ENCODE peak calls at places on chromosomes 11 and 22, in four cellular contexts. One of them, this sample, is unnamed.

GRCh38 chr11:116930586-116930985 is 93.2 kb upstream of the APOA1 start:
- DNase-seq in GM12878: no peak
- DNase-seq in GM23338: no peak
- DNase-seq in A549: no peak
- DNase-seq in this sample: no peak

GRCh38 chr11:92830382-92831148 is 138.9 kb upstream of the MTNR1B start:
- DNase-seq in GM23338: no peak
- DNase-seq in GM12878: no peak
- DNase-seq in A549: no peak
- DNase-seq in this sample: no peak

GRCh38 chr22:46788426-46789168 is 26.1 kb downstream of the TBC1D22A start:
- DNase-seq in GM12878: no peak
- DNase-seq in A549: no peak
- DNase-seq in GM23338: no peak
- DNase-seq in this sample: no peak

GRCh38 chr22:34236527-34236926 is 316.3 kb upstream of the LARGE1 start:
- DNase-seq in GM12878: no peak
- DNase-seq in GM23338: no peak
- DNase-seq in A549: no peak
- DNase-seq in this sample: no peak

GRCh38 chr11:34468209-34468841 is 29.6 kb downstream of the CAT start:
- DNase-seq in GM12878: no peak
- DNase-seq in A549: peak; percentile 42
- DNase-seq in GM23338: peak; percentile 68
- DNase-seq in this sample: peak; percentile 40

GRCh38 chr11:11841121-11841604 is 609 bp upstream of the USP47 start:
- DNase-seq in GM23338: peak; percentile 52
- DNase-seq in GM12878: no peak
- DNase-seq in A549: peak; percentile 49
- DNase-seq in this sample: peak; percentile 69

GRCh38 chr22:45602824-45603301 is 68.8 kb upstream of the ATXN10 start:
- DNase-seq in GM12878: no peak
- DNase-seq in GM23338: peak; percentile 83
- DNase-seq in A549: peak; percentile 82
- DNase-seq in this sample: peak; percentile 89

GRCh38 chr11:64281957-64282770 is 2.3 kb downstream of the BAD start:
- DNase-seq in GM23338: no peak
- DNase-seq in A549: no peak
- DNase-seq in GM12878: no peak
- DNase-seq in this sample: no peak

GRCh38 chr11:19164230-19164855 is 37.4 kb downstream of the CSRP3 start:
- DNase-seq in GM12878: no peak
- DNase-seq in GM23338: no peak
- DNase-seq in A549: no peak
- DNase-seq in this sample: no peak

GRCh38 chr11:2893021-2893528 is 7.5 kb upstream of the CDKN1C start:
- DNase-seq in A549: no peak
- DNase-seq in GM12878: no peak
- DNase-seq in GM23338: no peak
- DNase-seq in this sample: no peak

GRCh38 chr11:64036081-64037026 is 623 bp downstream of the FLRT1 start:
- DNase-seq in GM12878: no peak
- DNase-seq in A549: no peak
- DNase-seq in GM23338: peak; percentile 54
- DNase-seq in this sample: peak; percentile 40

GRCh38 chr11:65911682-65912568 is 6.9 kb downstream of the C11orf68 start:
- DNase-seq in GM12878: no peak
- DNase-seq in GM23338: peak; percentile 84
- DNase-seq in A549: peak; percentile 79
- DNase-seq in this sample: peak; percentile 33

GRCh38 chr11:102704841-102705240 is 728 bp downstream of the MMP27 start:
- DNase-seq in GM23338: no peak
- DNase-seq in A549: no peak
- DNase-seq in GM12878: no peak
- DNase-seq in this sample: no peak

GRCh38 chr11:10808553-10809372 is at the start of gene EIF4G2:
- DNase-seq in GM12878: peak; percentile 95
- DNase-seq in A549: peak; percentile 98
- DNase-seq in GM23338: peak; percentile 97
- DNase-seq in this sample: peak; percentile 99

GRCh38 chr11:63564056-63564784 is 1.0 kb upstream of the PLAAT2 start:
- DNase-seq in A549: no peak
- DNase-seq in GM23338: no peak
- DNase-seq in GM12878: peak; percentile 69
- DNase-seq in this sample: no peak

GRCh38 chr22:34055525-34056200 is 135.4 kb upstream of the LARGE1 start:
- DNase-seq in GM12878: no peak
- DNase-seq in A549: peak; percentile 39
- DNase-seq in GM23338: peak; percentile 86
- DNase-seq in this sample: no peak

GRCh38 chr11:3942160-3942955 is 86.9 kb downstream of the STIM1 start:
- DNase-seq in A549: no peak
- DNase-seq in GM12878: no peak
- DNase-seq in GM23338: no peak
- DNase-seq in this sample: peak; percentile 35

GRCh38 chr11:75225794-75226193 is 14.8 kb upstream of the TPBGL start:
- DNase-seq in GM12878: no peak
- DNase-seq in A549: no peak
- DNase-seq in GM23338: no peak
- DNase-seq in this sample: no peak
- TF ChIP-seq JUNB in GM12878: no peak
- TF ChIP-seq JUNB in A549: no peak
- TF ChIP-seq JUNB in GM23338: no peak
- TF ChIP-seq JUNB in this sample: no peak

GRCh38 chr22:38109391-38110000 is 988 bp downstream of the BAIAP2L2 start:
- DNase-seq in GM23338: peak; percentile 30
- DNase-seq in A549: peak; percentile 38
- DNase-seq in GM12878: no peak
- DNase-seq in this sample: no peak

GRCh38 chr22:38106814-38107578 is 3.5 kb downstream of the BAIAP2L2 start:
- DNase-seq in GM23338: no peak
- DNase-seq in A549: no peak
- DNase-seq in GM12878: no peak
- DNase-seq in this sample: no peak

GRCh38 chr22:38110008-38110862 is at the start of gene BAIAP2L2:
- DNase-seq in A549: peak; percentile 78
- DNase-seq in GM23338: peak; percentile 37
- DNase-seq in GM12878: no peak
- DNase-seq in this sample: no peak

GRCh38 chr22:38108561-38109319 is 1.7 kb downstream of the BAIAP2L2 start:
- DNase-seq in A549: no peak
- DNase-seq in GM12878: no peak
- DNase-seq in GM23338: no peak
- DNase-seq in this sample: no peak

DNA sequence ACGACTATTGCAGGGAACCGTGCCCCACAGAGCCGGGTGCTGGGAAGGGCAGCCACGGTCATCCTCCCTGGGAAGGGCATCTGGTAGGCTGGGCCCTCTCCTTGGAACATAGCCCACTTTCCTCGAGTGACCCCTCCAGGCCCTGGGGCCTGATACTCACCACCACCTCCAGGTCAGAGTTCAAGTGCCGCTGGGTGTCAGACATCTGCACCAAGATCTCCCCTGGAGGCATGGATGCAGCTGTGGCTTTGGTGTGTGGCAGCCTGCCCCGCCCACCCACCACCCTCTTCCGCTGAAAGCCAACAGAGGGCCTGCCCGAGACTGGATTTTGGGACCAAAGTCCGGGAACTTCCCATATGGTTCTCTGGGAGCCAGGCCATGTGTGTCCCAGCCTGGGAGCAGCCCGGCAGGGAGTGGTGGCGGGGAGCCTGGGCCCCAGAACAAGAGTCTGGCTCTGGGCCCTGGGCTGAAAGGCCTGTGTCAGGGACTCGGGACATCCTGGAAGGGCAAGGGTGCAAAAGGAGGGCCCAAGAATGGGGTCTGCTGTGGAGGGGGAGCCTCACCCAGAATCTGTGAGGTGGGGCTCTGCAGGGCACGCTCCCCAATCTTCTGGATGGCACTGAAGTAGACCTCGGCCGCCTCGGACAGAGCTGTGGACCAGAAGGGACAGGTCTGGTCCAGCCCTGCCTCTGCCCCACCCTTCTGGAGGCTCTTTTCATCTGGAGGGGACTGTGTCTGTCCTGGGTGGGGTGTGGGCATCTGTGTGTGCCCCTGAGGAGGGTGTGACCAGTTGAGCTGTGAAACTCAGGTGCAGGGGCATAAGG is 2.6 kb downstream of the BAIAP2L2 start:
- DNase-seq in A549: peak; percentile 52
- DNase-seq in GM23338: no peak
- DNase-seq in GM12878: no peak
- DNase-seq in this sample: no peak
- TF ChIP-seq JUNB in A549: no peak
- TF ChIP-seq JUNB in GM23338: no peak
- TF ChIP-seq JUNB in GM12878: no peak
- TF ChIP-seq JUNB in this sample: no peak

DNA sequence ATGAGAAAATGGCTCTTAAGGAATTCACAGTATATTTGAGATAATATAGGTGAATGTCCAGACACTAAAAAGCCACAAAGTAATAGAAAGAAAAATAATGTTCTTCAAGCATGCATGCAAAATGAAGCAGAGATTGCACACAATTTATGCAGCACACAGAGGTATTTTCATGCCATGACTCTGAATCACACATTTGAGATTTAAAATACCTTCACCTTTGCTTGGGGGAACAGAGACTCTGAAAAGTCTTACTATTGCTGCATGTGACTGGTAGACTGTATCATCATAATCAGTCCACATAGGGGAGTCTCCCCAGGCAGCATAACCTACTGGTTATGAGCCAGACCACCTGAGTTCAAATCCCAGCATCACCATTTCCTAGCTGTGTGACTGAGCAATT is 96.2 kb downstream of the RCN1 start:
- DNase-seq in A549: no peak
- DNase-seq in GM23338: no peak
- DNase-seq in GM12878: no peak
- DNase-seq in this sample: no peak
- TF ChIP-seq JUNB in A549: no peak
- TF ChIP-seq JUNB in GM23338: no peak
- TF ChIP-seq JUNB in GM12878: no peak
- TF ChIP-seq JUNB in this sample: no peak

DNA sequence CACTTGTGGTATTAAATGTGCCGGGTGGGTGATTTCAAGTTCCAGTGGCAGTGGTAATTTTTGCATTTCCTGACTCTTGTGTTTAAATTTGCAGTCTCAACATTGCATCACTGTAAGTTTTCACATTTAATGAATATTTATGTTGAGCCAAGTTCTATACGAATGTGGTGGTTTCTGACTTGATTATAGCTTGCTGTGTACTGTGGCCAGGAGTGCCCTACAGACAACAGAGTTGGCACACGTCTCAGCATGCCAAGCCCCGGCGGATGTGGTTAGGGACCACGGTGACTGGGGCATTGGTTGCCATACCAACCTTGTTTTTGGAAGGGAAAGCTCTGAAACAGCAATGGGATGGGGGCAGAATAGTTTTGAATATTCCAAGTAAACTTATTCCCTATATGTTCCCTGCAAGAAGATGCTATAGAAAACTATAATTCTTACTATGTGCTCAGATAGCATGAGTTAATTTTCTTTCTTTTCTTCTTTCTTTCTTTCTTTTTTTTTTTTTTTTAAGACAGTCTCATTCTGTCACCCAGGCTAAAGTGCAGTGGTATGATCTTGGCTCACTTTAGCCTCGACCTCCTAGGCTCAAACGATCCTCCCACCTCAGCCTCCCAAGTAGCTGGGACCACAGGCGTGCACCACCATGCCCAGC is 16.0 kb downstream of the ZNRF3 start:
- DNase-seq in A549: no peak
- DNase-seq in GM12878: no peak
- DNase-seq in GM23338: no peak
- DNase-seq in this sample: no peak
- TF ChIP-seq JUNB in A549: no peak
- TF ChIP-seq JUNB in GM12878: no peak
- TF ChIP-seq JUNB in GM23338: no peak
- TF ChIP-seq JUNB in this sample: no peak

This sample was measured in K562.